ENCODE peak calls at places on chromosomes 6 and 20, in seven cellular contexts. B, K, Q, N, U, A and D are unnamed samples.

GRCh38 chr20:5154543-5154925 is 27.7 kb downstream of the CDS2 start:
- DNase-seq in U (no peak), B (no peak), K (no peak), N (no peak), A (no peak), Q (no peak), D (no peak)

GRCh38 chr20:20225325-20225724 is 142.6 kb upstream of the INSM1 start:
- DNase-seq in Q (no peak), B (no peak), A (no peak), N (no peak), U (peak), K (no peak), D (no peak)

GRCh38 chr6:99592900-99593299 is 13.7 kb upstream of the PRDM13 start:
- DNase-seq in A (no peak), K (peak), U (no peak), B (no peak), Q (peak), N (no peak), D (no peak)

GRCh38 chr20:34283844-34284243 is 19.3 kb downstream of the AHCY start:
- DNase-seq in Q (no peak), K (no peak), U (no peak), N (no peak), A (no peak), B (no peak), D (no peak)

GRCh38 chr20:51506527-51507356 is 35.8 kb downstream of the NFATC2 start:
- DNase-seq in U (no peak), Q (no peak), A (no peak), B (no peak), K (no peak), N (no peak), D (no peak)

GRCh38 chr6:36613200-36613995 is 19.2 kb downstream of the SRSF3 start:
- DNase-seq in U (no peak), K (no peak), A (no peak), B (no peak), Q (no peak), N (no peak), D (no peak)

GRCh38 chr6:73937805-73938204 is 241.8 kb downstream of the CD109 start:
- DNase-seq in B (no peak), A (no peak), N (no peak), Q (no peak), K (no peak), U (no peak), D (no peak)

GRCh38 chr20:24863356-24863755 is 85.7 kb upstream of the CST7 start:
- DNase-seq in U (no peak), B (no peak), N (no peak), K (peak), A (no peak), Q (no peak), D (peak)

GRCh38 chr6:110858562-110859214 is 15.9 kb upstream of the AMD1 start:
- DNase-seq in K (no peak), Q (no peak), A (no peak), U (no peak), N (no peak), B (no peak), D (no peak)

GRCh38 chr6:126258150-126258549 is 81.8 kb upstream of the CENPW start:
- DNase-seq in Q (no peak), B (no peak), N (no peak), K (no peak), A (no peak), U (no peak), D (no peak)

GRCh38 chr6:24902782-24903181 is 33.0 kb downstream of the RIPOR2 start:
- DNase-seq in Q (no peak), N (peak), K (peak), U (no peak), A (peak), B (no peak), D (no peak)

GRCh38 chr6:73942581-73942980 is 246.6 kb downstream of the CD109 start:
- DNase-seq in U (peak), B (no peak), N (peak), Q (no peak), A (peak), K (no peak), D (no peak)